ENCODE peak calls at places on chromosomes 3 and 15, in ten cellular contexts. I is activated T-helper 1 cell treated with anti-CD3 and anti-CD28 coated beads, Interleukin-12 subunit alpha, Interleukin-12 subunit beta, Interleukin-2, Interleukin-4 antibody, amounts not matched to agents 30 ng/mL and 10 ng/mL and 1 ng/mL, durations not matched to agents 14 hours and 24 hours and 36 hours; H is AG08396; D is pancreas; V is type B pancreatic cell; S is dorsolateral prefrontal cortex; L is right atrium auricular region; K is EH; O is activated gamma-delta T cell treated with Interleukin-2 at 50 U/mL for 16 hours; Q is GOT3. G is an unnamed sample.

GRCh38 chr3:127953092-127953491 is 38.1 kb downstream of the KBTBD12 start:
- DNase-seq in I (no peak), H (no peak), D (no peak), V (no peak), S (no peak), L (no peak), K (peak), O (no peak), Q (no peak), G (no peak)

GRCh38 chr3:47578119-47578630 is 490 bp downstream of the CSPG5 start:
- DNase-seq in I (peak), H (peak), D (peak), V (no peak), S (peak), L (no peak), K (peak), O (peak), Q (no peak), G (peak)

GRCh38 chr3:158809642-158810041 is 7.8 kb downstream of the MFSD1 start:
- DNase-seq in I (no peak), H (no peak), D (no peak), V (no peak), S (no peak), L (no peak), K (no peak), O (no peak), Q (no peak), G (no peak)

GRCh38 chr3:151726016-151726415 is 7.7 kb upstream of the AADACL2 start:
- DNase-seq in I (no peak), H (no peak), D (no peak), V (no peak), S (no peak), L (no peak), K (peak), O (no peak), Q (no peak), G (no peak)

GRCh38 chr3:100911956-100912355 is 81.3 kb downstream of the ABI3BP start:
- DNase-seq in I (no peak), H (no peak), D (no peak), V (no peak), S (no peak), L (no peak), K (no peak), O (no peak), Q (no peak), G (no peak)

GRCh38 chr3:190595212-190595795 is 81.4 kb downstream of the IL1RAP start:
- DNase-seq in I (no peak), H (no peak), D (no peak), V (no peak), S (no peak), L (no peak), K (no peak), O (no peak), Q (no peak), G (no peak)

GRCh38 chr15:43895586-43895985 is 68.8 kb downstream of the WDR76 start:
- DNase-seq in I (no peak), H (no peak), D (no peak), V (no peak), S (no peak), L (no peak), K (no peak), O (no peak), Q (no peak), G (no peak)

GRCh38 chr3:8113649-8114048 is 388.0 kb upstream of the LMCD1 start:
- DNase-seq in I (no peak), H (no peak), D (no peak), V (no peak), S (no peak), L (no peak), K (no peak), O (no peak), Q (no peak), G (no peak)

GRCh38 chr3:16885948-16886683 is 1.4 kb downstream of the PLCL2 start:
- DNase-seq in I (no peak), H (peak), D (no peak), V (no peak), S (no peak), L (no peak), K (peak), O (peak), Q (no peak), G (no peak)

GRCh38 chr3:182713743-182714517 is 79.4 kb upstream of the ATP11B start:
- DNase-seq in I (no peak), H (peak), D (no peak), V (no peak), S (no peak), L (no peak), K (peak), O (no peak), Q (no peak), G (no peak)

GRCh38 chr3:190036631-190037030 is 84.1 kb downstream of the P3H2 start:
- DNase-seq in I (no peak), H (no peak), D (no peak), V (no peak), S (no peak), L (no peak), K (peak), O (no peak), Q (no peak), G (no peak)

G was measured in kidney.